ENCODE peak calls at places on chromosomes 12 and 14, in nine cellular contexts. Y is upper lobe of right lung, Q is Calu3, X is fibroblast of pulmonary artery, A is coronary artery, N is A673, L is breast epithelium, Z is body of pancreas, K is foreskin fibroblast. T is an unnamed sample.
A peak's percentile ranks its signal among the peaks of the same experiment; 100 is the strongest.

GRCh38 chr12:49939707-49940106 is 10.8 kb upstream of the AQP2 start:
- DNase-seq in Y (peak; percentile 25), Q (no peak), X (no peak), A (peak; percentile 46), N (no peak), L (peak; percentile 31), Z (no peak), K (no peak), T (no peak)

GRCh38 chr12:52870361-52871290 is 21.8 kb upstream of the KRT78 start:
- DNase-seq in Y (peak; percentile 83), Q (peak; percentile 81), X (peak; percentile 40), A (no peak), N (peak; percentile 73), L (no peak), Z (peak; percentile 56), K (no peak), T (peak; percentile 64)

GRCh38 chr12:101414533-101415119 is 7.1 kb upstream of the ARL1 start:
- DNase-seq in Y (no peak), Q (peak; percentile 71), X (peak; percentile 76), A (no peak), N (peak; percentile 56), L (no peak), Z (peak; percentile 22), K (peak; percentile 37), T (no peak)

GRCh38 chr12:52175411-52176350 is 16.1 kb downstream of the KRT80 start:
- DNase-seq in Y (no peak), Q (no peak), X (peak; percentile 63), A (no peak), N (peak; percentile 84), L (no peak), Z (no peak), K (no peak), T (no peak)

GRCh38 chr12:53811606-53812005 is 59.8 kb upstream of the CISTR start:
- DNase-seq in Y (no peak), Q (no peak), X (peak; percentile 6), A (no peak), N (no peak), L (no peak), Z (no peak), K (no peak), T (no peak)

GRCh38 chr14:92759300-92759678 is 10.9 kb upstream of the LGMN start:
- DNase-seq in Y (no peak), Q (peak; percentile 55), X (peak; percentile 39), A (no peak), N (peak; percentile 81), L (no peak), Z (no peak), K (peak; percentile 40), T (no peak)

GRCh38 chr14:37172024-37172869 is at the start of gene SLC25A21:
- DNase-seq in Y (peak; percentile 90), Q (peak; percentile 84), X (peak; percentile 84), A (peak; percentile 79), N (peak; percentile 91), L (peak; percentile 75), Z (peak; percentile 78), K (peak; percentile 77), T (peak; percentile 61)

GRCh38 chr14:61152851-61153364 is 128.2 kb downstream of the TMEM30B start:
- DNase-seq in Y (no peak), Q (no peak), X (peak; percentile 73), A (no peak), N (no peak), L (no peak), Z (no peak), K (peak; percentile 28), T (no peak)

GRCh38 chr12:4784404-4785054 is 64.3 kb downstream of the GALNT8 start:
- DNase-seq in Y (no peak), Q (no peak), X (no peak), A (no peak), N (no peak), L (no peak), Z (no peak), K (no peak), T (no peak)

GRCh38 chr14:93891756-93892504 is 35.2 kb upstream of the FAM181A start:
- DNase-seq in Y (no peak), Q (peak; percentile 43), X (no peak), A (no peak), N (no peak), L (peak; percentile 35), Z (no peak), K (no peak), T (no peak)

GRCh38 chr14:86086962-86087361 is 557.0 kb downstream of the FLRT2 start:
- DNase-seq in Y (no peak), Q (no peak), X (no peak), A (no peak), N (peak; percentile 3), L (no peak), Z (no peak), K (no peak), T (no peak)

GRCh38 chr14:86091811-86092210 is 561.9 kb downstream of the FLRT2 start:
- DNase-seq in Y (no peak), Q (no peak), X (no peak), A (no peak), N (no peak), L (no peak), Z (no peak), K (no peak), T (no peak)

GRCh38 chr14:86087377-86087776 is 557.4 kb downstream of the FLRT2 start:
- DNase-seq in Y (no peak), Q (no peak), X (no peak), A (no peak), N (peak; percentile 5), L (no peak), Z (no peak), K (no peak), T (no peak)

GRCh38 chr14:86088156-86088555 is 558.2 kb downstream of the FLRT2 start:
- DNase-seq in Y (no peak), Q (no peak), X (no peak), A (no peak), N (no peak), L (no peak), Z (no peak), K (no peak), T (no peak)
- TF ChIP-seq CTCF in Y (no peak), Q (no peak), X (no peak), A (no peak), N (no peak), L (no peak), Z (no peak), K (no peak), T (no peak)

GRCh38 chr14:88463318-88463717 is 77.9 kb downstream of the SPATA7 start:
- DNase-seq in Y (no peak), Q (peak; percentile 8), X (peak; percentile 29), A (no peak), N (peak; percentile 43), L (no peak), Z (no peak), K (no peak), T (no peak)
- TF ChIP-seq CTCF in Y (peak; percentile 37), Q (no peak), X (peak; percentile 45), A (no peak), N (peak; percentile 52), L (no peak), Z (peak; percentile 25), K (no peak), T (peak; percentile 37)

DNA sequence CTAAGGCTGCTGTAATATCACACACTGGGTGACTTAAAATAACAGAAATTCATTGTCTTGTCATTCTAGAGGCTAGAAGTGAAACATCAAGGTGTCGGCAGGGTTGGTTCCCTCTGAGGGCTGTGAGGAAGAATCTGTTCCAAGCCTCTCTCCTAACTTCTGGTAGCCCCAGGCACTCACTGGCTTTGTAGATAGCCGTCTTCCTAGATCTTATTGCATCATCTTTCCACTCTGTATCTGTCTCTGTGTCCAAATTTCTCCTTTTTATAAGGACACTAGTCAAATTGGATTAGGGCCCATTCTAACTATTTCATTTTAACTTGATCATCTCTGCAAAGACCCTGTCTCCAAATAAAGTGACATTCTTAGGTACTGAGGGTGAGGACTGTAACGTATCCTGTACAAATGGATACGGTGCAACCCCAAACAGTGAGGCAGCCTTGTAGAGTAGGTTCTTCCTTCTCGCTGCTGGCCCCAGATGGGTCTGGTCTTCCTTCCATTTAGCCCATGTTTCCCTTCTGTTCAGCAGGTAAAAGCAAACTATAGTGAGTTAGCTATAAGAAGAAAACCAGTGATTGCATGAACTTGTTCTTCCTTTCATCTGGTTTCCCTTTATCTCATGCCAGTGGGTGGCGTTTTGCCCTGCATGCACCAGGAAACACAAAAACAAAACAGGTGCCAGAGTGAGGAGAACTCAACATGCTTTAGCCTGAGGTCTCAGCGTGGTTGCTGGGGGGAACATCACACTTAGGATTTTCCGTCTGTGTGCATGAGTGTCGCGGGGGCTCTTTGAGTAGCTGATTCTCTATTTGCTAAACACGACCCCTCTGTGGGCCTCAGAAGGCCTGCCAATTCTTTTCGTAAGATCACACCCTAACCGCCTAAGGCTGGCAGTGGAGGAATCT is 19.5 kb downstream of the TTC9 start:
- DNase-seq in Y (no peak), Q (peak; percentile 16), X (no peak), A (no peak), N (peak; percentile 27), L (no peak), Z (peak; percentile 35), K (no peak), T (no peak)
- TF ChIP-seq CTCF in Y (peak; percentile 7), Q (peak; percentile 13), X (no peak), A (no peak), N (peak; percentile 29), L (no peak), Z (peak; percentile 23), K (no peak), T (no peak)

DNA sequence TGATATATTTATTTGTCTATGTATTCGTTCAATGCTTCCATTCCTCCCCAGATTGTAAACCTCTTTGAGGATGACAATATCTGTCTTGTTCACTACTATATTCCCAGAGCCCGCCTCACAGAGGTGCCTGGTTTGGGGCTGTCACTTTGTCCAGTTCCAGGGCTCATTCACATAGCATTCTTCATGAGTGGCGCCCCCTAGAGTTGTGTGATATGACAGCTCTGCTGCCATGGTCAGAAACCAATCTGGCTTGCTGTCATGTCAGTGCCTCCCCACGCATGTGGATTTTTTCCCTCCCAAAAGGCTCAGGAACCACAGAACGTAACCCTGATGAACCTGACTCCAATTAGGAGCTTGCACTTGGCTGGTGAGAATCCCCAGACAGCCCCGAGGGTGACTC is 145.4 kb downstream of the PTPN11 start:
- DNase-seq in Y (no peak), Q (no peak), X (no peak), A (no peak), N (no peak), L (no peak), Z (no peak), K (no peak), T (no peak)
- TF ChIP-seq CTCF in Y (no peak), Q (no peak), X (no peak), A (no peak), N (peak; percentile 43), L (no peak), Z (no peak), K (no peak), T (no peak)

GRCh38 chr12:62522984-62523383 is 56.4 kb downstream of the MON2 start:
- DNase-seq in Y (no peak), Q (no peak), X (peak; percentile 21), A (no peak), N (peak; percentile 12), L (no peak), Z (no peak), K (no peak), T (no peak)
- TF ChIP-seq CTCF in Y (no peak), Q (no peak), X (no peak), A (no peak), N (peak; percentile 28), L (no peak), Z (peak; percentile 20), K (no peak), T (no peak)

GRCh38 chr14:106585692-106586091 is 1059.3 kb downstream of the TMEM121 start:
- DNase-seq in Y (no peak), Q (no peak), X (no peak), A (no peak), N (no peak), L (no peak), Z (no peak), K (no peak), T (no peak)

GRCh38 chr14:106586098-106586704 is 1059.8 kb downstream of the TMEM121 start:
- DNase-seq in Y (peak; percentile 69), Q (peak; percentile 54), X (no peak), A (no peak), N (peak; percentile 64), L (no peak), Z (peak; percentile 16), K (no peak), T (no peak)
- TF ChIP-seq CTCF in Y (peak; percentile 50), Q (no peak), X (no peak), A (no peak), N (peak; percentile 89), L (no peak), Z (peak; percentile 26), K (no peak), T (no peak)